ENCODE peak calls at places on chromosome 10, in six cellular contexts. One of them, this sample, is unnamed.

GRCh38 chr10:60919551-60919950 is 24.4 kb downstream of the RHOBTB1 start:
- DNase-seq in bronchial epithelial cell: no peak
- DNase-seq in GM12865: no peak
- DNase-seq in OCI-LY7: no peak
- DNase-seq in hepatic stellate cell: no peak
- DNase-seq in nephron progenitor cell: no peak
- DNase-seq in this sample: no peak

GRCh38 chr10:46234431-46235060 is 52.3 kb upstream of the ANTXRL start:
- DNase-seq in bronchial epithelial cell: no peak
- DNase-seq in GM12865: no peak
- DNase-seq in OCI-LY7: no peak
- DNase-seq in hepatic stellate cell: no peak
- DNase-seq in nephron progenitor cell: no peak
- DNase-seq in this sample: no peak

GRCh38 chr10:77836299-77836820 is 90.2 kb downstream of the DLG5 start:
- DNase-seq in bronchial epithelial cell: no peak
- DNase-seq in GM12865: peak; percentile 87
- DNase-seq in OCI-LY7: peak; percentile 75
- DNase-seq in hepatic stellate cell: peak; percentile 85
- DNase-seq in nephron progenitor cell: no peak
- DNase-seq in this sample: peak; percentile 68

GRCh38 chr10:90930971-90931841 is 10.3 kb upstream of the ANKRD1 start:
- DNase-seq in bronchial epithelial cell: peak; percentile 17
- DNase-seq in GM12865: no peak
- DNase-seq in OCI-LY7: no peak
- DNase-seq in hepatic stellate cell: peak; percentile 74
- DNase-seq in nephron progenitor cell: peak; percentile 12
- DNase-seq in this sample: no peak

GRCh38 chr10:97171001-97171400 is 14.8 kb downstream of the SLIT1 start:
- DNase-seq in bronchial epithelial cell: no peak
- DNase-seq in GM12865: no peak
- DNase-seq in OCI-LY7: no peak
- DNase-seq in hepatic stellate cell: no peak
- DNase-seq in nephron progenitor cell: no peak
- DNase-seq in this sample: no peak

GRCh38 chr10:72490951-72491350 is 134.9 kb downstream of the MICU1 start:
- DNase-seq in bronchial epithelial cell: peak; percentile 53
- DNase-seq in GM12865: no peak
- DNase-seq in OCI-LY7: no peak
- DNase-seq in hepatic stellate cell: no peak
- DNase-seq in nephron progenitor cell: no peak
- DNase-seq in this sample: no peak

GRCh38 chr10:15305634-15306033 is 65.5 kb downstream of the FAM171A1 start:
- DNase-seq in bronchial epithelial cell: no peak
- DNase-seq in GM12865: no peak
- DNase-seq in OCI-LY7: no peak
- DNase-seq in hepatic stellate cell: no peak
- DNase-seq in nephron progenitor cell: no peak
- DNase-seq in this sample: no peak

GRCh38 chr10:73865459-73866442 is 8.6 kb downstream of the CAMK2G start:
- DNase-seq in bronchial epithelial cell: no peak
- DNase-seq in GM12865: peak; percentile 78
- DNase-seq in OCI-LY7: peak; percentile 85
- DNase-seq in hepatic stellate cell: no peak
- DNase-seq in nephron progenitor cell: no peak
- DNase-seq in this sample: peak; percentile 61

GRCh38 chr10:97333351-97333600 is 1.3 kb downstream of the FRAT2 start:
- DNase-seq in bronchial epithelial cell: no peak
- DNase-seq in GM12865: peak; percentile 54
- DNase-seq in OCI-LY7: peak; percentile 28
- DNase-seq in hepatic stellate cell: peak; percentile 30
- DNase-seq in nephron progenitor cell: no peak
- DNase-seq in this sample: no peak

GRCh38 chr10:21978191-21978862 is 25.2 kb downstream of the DNAJC1 start:
- DNase-seq in bronchial epithelial cell: peak; percentile 64
- DNase-seq in GM12865: no peak
- DNase-seq in OCI-LY7: no peak
- DNase-seq in hepatic stellate cell: no peak
- DNase-seq in nephron progenitor cell: no peak
- DNase-seq in this sample: no peak

GRCh38 chr10:80457554-80458262 is 3.6 kb downstream of the TSPAN14 start:
- DNase-seq in bronchial epithelial cell: no peak
- DNase-seq in GM12865: no peak
- DNase-seq in OCI-LY7: no peak
- DNase-seq in hepatic stellate cell: no peak
- DNase-seq in nephron progenitor cell: no peak
- DNase-seq in this sample: no peak

GRCh38 chr10:78291733-78292132 is 258.1 kb downstream of the RPS24 start:
- DNase-seq in bronchial epithelial cell: no peak
- DNase-seq in GM12865: no peak
- DNase-seq in OCI-LY7: no peak
- DNase-seq in hepatic stellate cell: no peak
- DNase-seq in nephron progenitor cell: no peak
- DNase-seq in this sample: no peak

GRCh38 chr10:62618576-62619408 is 185.7 kb upstream of the ADO start:
- DNase-seq in bronchial epithelial cell: no peak
- DNase-seq in GM12865: peak; percentile 61
- DNase-seq in OCI-LY7: peak; percentile 76
- DNase-seq in hepatic stellate cell: peak; percentile 82
- DNase-seq in nephron progenitor cell: no peak
- DNase-seq in this sample: peak; percentile 33

GRCh38 chr10:33155720-33156638 is 178.5 kb downstream of the NRP1 start:
- DNase-seq in bronchial epithelial cell: peak; percentile 99
- DNase-seq in GM12865: peak; percentile 42
- DNase-seq in OCI-LY7: peak; percentile 79
- DNase-seq in hepatic stellate cell: peak; percentile 34
- DNase-seq in nephron progenitor cell: no peak
- DNase-seq in this sample: no peak

GRCh38 chr10:69647819-69648218 is 17.8 kb downstream of the FAM241B start:
- DNase-seq in bronchial epithelial cell: no peak
- DNase-seq in GM12865: no peak
- DNase-seq in OCI-LY7: no peak
- DNase-seq in hepatic stellate cell: no peak
- DNase-seq in nephron progenitor cell: no peak
- DNase-seq in this sample: no peak

GRCh38 chr10:107971973-107972372 is 807.5 kb upstream of the SORCS1 start:
- DNase-seq in bronchial epithelial cell: peak; percentile 99
- DNase-seq in GM12865: no peak
- DNase-seq in OCI-LY7: no peak
- DNase-seq in hepatic stellate cell: no peak
- DNase-seq in nephron progenitor cell: no peak
- DNase-seq in this sample: no peak

GRCh38 chr10:113099431-113100298 is 149.6 kb downstream of the TCF7L2 start:
- DNase-seq in bronchial epithelial cell: peak; percentile 79
- DNase-seq in GM12865: no peak
- DNase-seq in OCI-LY7: no peak
- DNase-seq in hepatic stellate cell: no peak
- DNase-seq in nephron progenitor cell: peak; percentile 42
- DNase-seq in this sample: no peak

GRCh38 chr10:3484306-3485187 is 300.5 kb downstream of the KLF6 start:
- DNase-seq in bronchial epithelial cell: no peak
- DNase-seq in GM12865: peak; percentile 89
- DNase-seq in OCI-LY7: peak; percentile 89
- DNase-seq in hepatic stellate cell: peak; percentile 70
- DNase-seq in nephron progenitor cell: no peak
- DNase-seq in this sample: no peak

GRCh38 chr10:123996302-123996701 is 97.1 kb downstream of the CHST15 start:
- DNase-seq in bronchial epithelial cell: no peak
- DNase-seq in GM12865: no peak
- DNase-seq in OCI-LY7: no peak
- DNase-seq in hepatic stellate cell: no peak
- DNase-seq in nephron progenitor cell: no peak
- DNase-seq in this sample: no peak

GRCh38 chr10:5888843-5889623 is 660 bp downstream of the ANKRD16 start:
- DNase-seq in bronchial epithelial cell: peak; percentile 2
- DNase-seq in GM12865: peak; percentile 61
- DNase-seq in OCI-LY7: peak; percentile 65
- DNase-seq in hepatic stellate cell: peak; percentile 31
- DNase-seq in nephron progenitor cell: peak; percentile 68
- DNase-seq in this sample: peak; percentile 51

GRCh38 chr10:69766161-69766910 is 35.4 kb upstream of the COL13A1 start:
- DNase-seq in bronchial epithelial cell: no peak
- DNase-seq in GM12865: no peak
- DNase-seq in OCI-LY7: no peak
- DNase-seq in hepatic stellate cell: no peak
- DNase-seq in nephron progenitor cell: no peak
- DNase-seq in this sample: no peak

GRCh38 chr10:113087082-113088029 is 137.3 kb downstream of the TCF7L2 start:
- DNase-seq in bronchial epithelial cell: peak; percentile 98
- DNase-seq in GM12865: no peak
- DNase-seq in OCI-LY7: no peak
- DNase-seq in hepatic stellate cell: peak; percentile 87
- DNase-seq in nephron progenitor cell: no peak
- DNase-seq in this sample: peak; percentile 80

GRCh38 chr10:60524541-60524940 is 134.9 kb upstream of the ANK3 start:
- DNase-seq in bronchial epithelial cell: peak; percentile 81
- DNase-seq in GM12865: no peak
- DNase-seq in OCI-LY7: no peak
- DNase-seq in hepatic stellate cell: no peak
- DNase-seq in nephron progenitor cell: no peak
- DNase-seq in this sample: no peak

GRCh38 chr10:58486821-58487220 is 25.9 kb upstream of the BICC1 start:
- DNase-seq in bronchial epithelial cell: peak; percentile 33
- DNase-seq in GM12865: no peak
- DNase-seq in OCI-LY7: no peak
- DNase-seq in hepatic stellate cell: no peak
- DNase-seq in nephron progenitor cell: no peak
- DNase-seq in this sample: no peak

GRCh38 chr10:98795467-98795866 is 348.7 kb upstream of the HPS1 start:
- DNase-seq in bronchial epithelial cell: no peak
- DNase-seq in GM12865: no peak
- DNase-seq in OCI-LY7: no peak
- DNase-seq in hepatic stellate cell: no peak
- DNase-seq in nephron progenitor cell: no peak
- DNase-seq in this sample: peak; percentile 68

GRCh38 chr10:129771024-129771423 is 193.1 kb downstream of the EBF3 start:
- DNase-seq in bronchial epithelial cell: no peak
- DNase-seq in GM12865: no peak
- DNase-seq in OCI-LY7: no peak
- DNase-seq in hepatic stellate cell: no peak
- DNase-seq in nephron progenitor cell: no peak
- DNase-seq in this sample: no peak

GRCh38 chr10:30671011-30671616 is 41.6 kb upstream of the LYZL2 start:
- DNase-seq in bronchial epithelial cell: peak; percentile 72
- DNase-seq in GM12865: peak; percentile 69
- DNase-seq in OCI-LY7: peak; percentile 66
- DNase-seq in hepatic stellate cell: peak; percentile 40
- DNase-seq in nephron progenitor cell: peak; percentile 38
- DNase-seq in this sample: peak; percentile 14

GRCh38 chr10:70461397-70462348 is 16.9 kb upstream of the PALD1 start:
- DNase-seq in bronchial epithelial cell: peak; percentile 60
- DNase-seq in GM12865: peak; percentile 73
- DNase-seq in OCI-LY7: peak; percentile 74
- DNase-seq in hepatic stellate cell: peak; percentile 79
- DNase-seq in nephron progenitor cell: peak; percentile 58
- DNase-seq in this sample: peak; percentile 62

GRCh38 chr10:69498711-69499471 is 47.6 kb downstream of the TSPAN15 start:
- DNase-seq in bronchial epithelial cell: no peak
- DNase-seq in GM12865: no peak
- DNase-seq in OCI-LY7: no peak
- DNase-seq in hepatic stellate cell: no peak
- DNase-seq in nephron progenitor cell: no peak
- DNase-seq in this sample: no peak

GRCh38 chr10:114541081-114541833 is 116.8 kb downstream of the ABLIM1 start:
- DNase-seq in bronchial epithelial cell: peak; percentile 88
- DNase-seq in GM12865: peak; percentile 42
- DNase-seq in OCI-LY7: peak; percentile 24
- DNase-seq in hepatic stellate cell: peak; percentile 90
- DNase-seq in nephron progenitor cell: no peak
- DNase-seq in this sample: peak; percentile 61

GRCh38 chr10:97030894-97031293 is 154.9 kb downstream of the SLIT1 start:
- DNase-seq in bronchial epithelial cell: no peak
- DNase-seq in GM12865: no peak
- DNase-seq in OCI-LY7: no peak
- DNase-seq in hepatic stellate cell: no peak
- DNase-seq in nephron progenitor cell: no peak
- DNase-seq in this sample: no peak

GRCh38 chr10:100750291-100751210 is 5.2 kb downstream of the PAX2 start:
- DNase-seq in bronchial epithelial cell: no peak
- DNase-seq in GM12865: no peak
- DNase-seq in OCI-LY7: no peak
- DNase-seq in hepatic stellate cell: no peak
- DNase-seq in nephron progenitor cell: no peak
- DNase-seq in this sample: no peak

GRCh38 chr10:15344876-15345285 is 26.2 kb downstream of the FAM171A1 start:
- DNase-seq in bronchial epithelial cell: peak; percentile 77
- DNase-seq in GM12865: no peak
- DNase-seq in OCI-LY7: no peak
- DNase-seq in hepatic stellate cell: no peak
- DNase-seq in nephron progenitor cell: no peak
- DNase-seq in this sample: no peak

This sample was measured in transverse colon.